ENCODE peak calls at places on chromosomes 12 and 14, in four cellular contexts. S is breast epithelium, F is H9, U is transverse colon. K is an unnamed sample.

GRCh38 chr12:92992041-92992440 is 62.9 kb upstream of the EEA1 start:
- DNase-seq in S (no peak), F (no peak), U (no peak), K (no peak)

GRCh38 chr14:21614245-21614644 is 20.5 kb downstream of the OR10G2 start:
- DNase-seq in S (no peak), F (no peak), U (no peak), K (peak)

GRCh38 chr12:112000806-112001205 is 12.2 kb downstream of the TMEM116 start:
- DNase-seq in S (no peak), F (no peak), U (no peak), K (no peak)

GRCh38 chr14:52023518-52023917 is 34.2 kb downstream of the RTRAF start:
- DNase-seq in S (no peak), F (no peak), U (no peak), K (no peak)

GRCh38 chr12:75705749-75706719 is 194.6 kb upstream of the KRR1 start:
- DNase-seq in S (no peak), F (no peak), U (no peak), K (no peak)

GRCh38 chr12:60494249-60494648 is 898.4 kb downstream of the SLC16A7 start:
- DNase-seq in S (no peak), F (no peak), U (no peak), K (no peak)

GRCh38 chr14:68946423-68946822 is 32.7 kb downstream of the ACTN1 start:
- DNase-seq in S (no peak), F (no peak), U (no peak), K (no peak)

GRCh38 chr14:91755560-91755959 is 23.7 kb upstream of the CATSPERB start:
- DNase-seq in S (no peak), F (no peak), U (no peak), K (peak)

GRCh38 chr14:70833884-70834283 is 24.6 kb upstream of the MAP3K9 start:
- DNase-seq in S (no peak), F (no peak), U (no peak), K (no peak)

GRCh38 chr12:88388566-88389269 is 191.6 kb downstream of the KITLG start:
- DNase-seq in S (no peak), F (no peak), U (no peak), K (no peak)

GRCh38 chr12:88390811-88391210 is 189.5 kb downstream of the KITLG start:
- DNase-seq in S (no peak), F (no peak), U (no peak), K (no peak)

GRCh38 chr12:88391556-88391955 is 188.7 kb downstream of the KITLG start:
- DNase-seq in S (no peak), F (no peak), U (no peak), K (no peak)

GRCh38 chr12:88393017-88393767 is 187.1 kb downstream of the KITLG start:
- DNase-seq in S (no peak), F (peak), U (no peak), K (no peak)
- TF ChIP-seq CTCF in S (no peak), F (peak), U (no peak), K (no peak)

DNA sequence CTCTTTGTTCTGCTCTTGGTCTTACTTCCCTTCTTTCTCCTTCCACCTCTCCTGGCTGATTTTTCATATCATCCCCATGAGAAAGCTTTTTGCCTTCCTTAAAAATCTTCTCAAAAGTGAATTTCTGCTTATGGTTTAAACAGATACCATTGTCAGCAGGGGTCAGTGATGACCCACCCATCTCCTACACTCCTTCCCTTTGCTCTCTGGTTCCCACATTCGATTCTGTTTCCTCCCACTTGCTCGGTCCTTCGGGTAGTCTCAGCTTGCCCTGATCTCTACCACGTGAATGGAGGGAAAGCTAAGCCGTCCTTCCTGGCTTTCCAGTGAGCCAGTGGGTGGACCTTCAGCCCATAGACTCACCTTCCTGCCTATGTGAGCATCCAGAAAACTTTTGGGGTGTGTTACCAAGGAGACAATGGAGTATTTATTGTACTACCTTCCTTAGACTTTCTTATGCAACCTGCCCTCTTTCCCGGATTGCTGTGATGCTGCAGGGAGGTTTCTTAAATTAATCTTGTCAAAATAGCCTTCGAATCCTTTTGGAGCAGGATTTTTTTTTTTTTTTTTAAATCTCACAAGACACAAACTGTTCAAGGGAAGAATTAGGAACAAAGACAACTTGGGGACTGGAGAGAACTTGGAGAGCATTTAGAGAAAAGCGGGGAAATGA is 306.3 kb downstream of the CACNA1C start:
- DNase-seq in S (no peak), F (no peak), U (no peak), K (no peak)
- TF ChIP-seq CTCF in S (no peak), F (no peak), U (no peak), K (no peak)

GRCh38 chr12:67391656-67392055 is 122.5 kb downstream of the CAND1 start:
- DNase-seq in S (no peak), F (no peak), U (no peak), K (no peak)

GRCh38 chr12:67386869-67387570 is 117.9 kb downstream of the CAND1 start:
- DNase-seq in S (no peak), F (no peak), U (no peak), K (no peak)

GRCh38 chr12:67391034-67391433 is 121.9 kb downstream of the CAND1 start:
- DNase-seq in S (no peak), F (no peak), U (no peak), K (no peak)

DNA sequence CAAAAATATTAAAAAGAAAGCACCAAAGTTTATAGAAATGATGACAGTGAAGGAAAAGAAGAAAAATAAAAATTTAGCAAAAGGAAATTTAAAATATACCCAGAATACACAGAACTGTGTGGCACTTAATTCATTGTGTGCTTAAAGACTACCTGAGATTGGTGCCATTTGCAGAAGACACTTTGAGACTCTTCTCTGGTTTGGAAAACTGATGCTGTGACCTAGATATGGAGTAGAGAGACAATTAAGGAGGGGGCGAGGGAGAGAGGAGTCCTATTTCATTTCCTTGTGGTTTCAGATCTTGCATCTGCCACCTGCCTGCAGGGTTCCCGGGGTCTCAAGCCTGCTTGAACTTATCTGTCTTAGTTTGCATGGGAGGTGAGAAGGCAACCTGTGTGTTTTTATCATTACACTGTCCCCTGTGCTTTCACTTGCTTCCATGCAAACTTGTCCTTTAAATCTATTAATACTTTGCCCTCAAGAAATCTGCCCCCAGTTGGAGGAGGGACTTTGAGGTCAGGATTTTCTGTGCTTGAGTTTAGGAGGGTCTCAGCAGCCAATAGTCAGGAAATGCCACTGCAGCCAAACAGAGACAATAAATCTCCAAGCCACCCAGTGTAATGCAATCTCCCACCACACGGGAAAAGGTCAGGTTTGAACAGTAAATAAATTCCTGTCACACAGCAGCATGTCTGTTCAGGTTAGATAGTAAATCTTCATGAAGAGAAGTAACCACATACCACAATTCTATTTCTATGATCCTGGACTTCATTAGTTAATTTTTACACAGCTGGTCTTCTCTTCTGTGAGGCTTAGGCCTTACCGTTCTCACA is 119.4 kb downstream of the CAND1 start:
- DNase-seq in S (no peak), F (peak), U (no peak), K (no peak)
- TF ChIP-seq CTCF in S (no peak), F (peak), U (no peak), K (no peak)

DNA sequence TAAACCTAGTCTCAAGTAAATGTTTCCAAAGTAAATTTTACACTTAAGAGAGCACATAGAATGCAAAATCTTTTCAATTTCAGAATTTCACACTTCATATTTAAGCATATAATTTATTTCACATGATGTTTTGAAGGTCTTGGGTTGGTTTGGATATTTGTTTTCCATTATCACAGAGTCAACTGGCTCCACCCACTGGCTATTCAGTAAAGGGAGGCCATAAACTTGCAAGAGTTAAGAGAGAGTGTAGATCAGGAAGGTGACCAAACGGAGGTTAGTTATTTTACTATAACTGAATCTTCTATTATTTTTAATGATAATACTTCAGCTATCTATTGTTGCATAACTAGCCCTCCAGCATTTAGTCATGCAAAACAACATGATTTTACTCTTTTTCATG is 6.2 kb upstream of the CPNE8 start:
- DNase-seq in S (no peak), F (no peak), U (no peak), K (no peak)
- TF ChIP-seq CTCF in S (no peak), F (no peak), U (no peak), K (no peak)

GRCh38 chr12:21659383-21659782 is 1.7 kb upstream of the LDHB start:
- DNase-seq in S (no peak), F (no peak), U (no peak), K (no peak)
- TF ChIP-seq CTCF in S (no peak), F (peak), U (no peak), K (no peak)

GRCh38 chr14:96225745-96226151 is 21.1 kb downstream of the BDKRB2 start:
- DNase-seq in S (no peak), F (peak), U (peak), K (no peak)
- TF ChIP-seq CTCF in S (no peak), F (peak), U (peak), K (no peak)

DNA sequence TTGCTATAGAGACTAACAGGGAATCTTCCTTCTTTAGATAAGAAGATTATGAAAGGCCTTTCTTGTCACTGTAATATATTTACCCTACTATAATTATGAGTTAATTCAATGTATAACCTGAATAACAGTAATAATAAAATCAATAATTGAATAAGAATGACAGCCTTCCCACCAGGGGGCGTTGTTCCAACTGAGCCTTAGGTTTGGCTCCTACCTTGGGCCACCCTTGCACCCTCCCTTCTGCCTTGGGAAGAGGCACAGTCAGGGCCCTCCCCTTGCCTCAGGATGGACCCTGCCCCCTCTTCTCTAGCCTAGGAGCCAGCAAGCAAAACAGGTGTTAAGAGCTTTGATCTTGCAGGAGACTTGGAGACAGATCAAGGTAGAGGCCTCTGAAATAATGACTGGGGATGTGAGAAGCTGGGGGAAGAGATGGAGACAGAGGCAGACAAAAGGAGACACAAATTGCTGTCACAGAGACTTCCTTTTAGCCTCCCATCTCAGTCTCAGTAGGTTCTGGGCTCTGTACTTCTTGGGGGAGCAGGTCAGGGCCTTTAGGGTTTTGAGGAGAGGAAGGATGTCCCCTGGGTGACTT is 40.1 kb upstream of the CISTR start:
- DNase-seq in S (no peak), F (peak), U (no peak), K (no peak)
- TF ChIP-seq CTCF in S (peak), F (peak), U (no peak), K (no peak)

DNA sequence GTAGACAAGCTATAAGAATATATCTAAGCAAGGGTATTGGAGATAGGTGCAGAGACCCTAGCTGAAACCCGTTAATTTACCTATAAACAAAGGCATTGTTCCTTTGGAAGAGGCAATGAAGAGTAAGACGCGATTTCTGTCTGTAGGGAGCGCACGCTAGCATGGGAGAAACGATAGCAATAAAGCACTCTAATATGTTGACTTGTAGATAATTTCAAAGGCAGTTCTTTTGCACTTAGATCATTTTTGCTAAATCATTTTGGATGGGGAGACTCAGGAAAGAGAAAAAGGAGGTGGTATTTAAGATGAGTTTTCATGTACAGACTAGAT is 648 bp downstream of the CCDC77 start:
- DNase-seq in S (no peak), F (no peak), U (no peak), K (no peak)
- TF ChIP-seq CTCF in S (no peak), F (peak), U (no peak), K (no peak)

GRCh38 chr12:5428332-5429221 is 3.3 kb upstream of the NTF3 start:
- DNase-seq in S (no peak), F (peak), U (no peak), K (no peak)
- TF ChIP-seq CTCF in S (no peak), F (peak), U (peak), K (no peak)